ENCODE peak calls at places on chromosomes 16 and 17, in four cellular contexts. N is pancreas; E is activated CD8-positive, alpha-beta memory T cell treated with anti-CD3 and anti-CD28 coated beads for 1 hour; L is RWPE1. G is an unnamed sample.

GRCh38 chr17:12256380-12256995 is 235.8 kb downstream of the MAP2K4 start:
- DNase-seq in N (no peak), E (no peak), L (peak), G (no peak)

GRCh38 chr17:49822829-49823228 is 25.0 kb downstream of the TAC4 start:
- DNase-seq in E (no peak), N (no peak), L (no peak), G (peak)

GRCh38 chr17:29143894-29144293 is 36.3 kb downstream of the MYO18A start:
- DNase-seq in E (no peak), N (no peak), L (no peak), G (no peak)

GRCh38 chr17:31830971-31831755 is 27.9 kb downstream of the COPRS start:
- DNase-seq in E (no peak), L (no peak), N (no peak), G (no peak)

GRCh38 chr17:65593092-65593869 is 31.8 kb upstream of the AXIN2 start:
- DNase-seq in L (no peak), N (no peak), E (no peak), G (no peak)

GRCh38 chr17:7704601-7705268 is at the start of gene EFNB3:
- DNase-seq in L (no peak), N (no peak), E (no peak), G (no peak)

GRCh38 chr17:11986939-11987329 is 10.3 kb downstream of the ZNF18 start:
- DNase-seq in L (peak), N (no peak), E (no peak), G (no peak)

GRCh38 chr17:19553036-19553435 is 19.4 kb downstream of the SLC47A1 start:
- DNase-seq in N (no peak), E (no peak), L (no peak), G (no peak)

GRCh38 chr17:16935241-16935663 is 36.7 kb downstream of the TNFRSF13B start:
- DNase-seq in N (no peak), E (no peak), L (peak), G (no peak)

GRCh38 chr17:74015316-74015715 is 188.2 kb upstream of the RPL38 start:
- DNase-seq in L (no peak), N (no peak), E (no peak), G (no peak)

GRCh38 chr16:27792486-27793275 is 242.7 kb downstream of the KATNIP start:
- DNase-seq in E (no peak), L (no peak), N (no peak), G (no peak)

GRCh38 chr16:86222541-86222940 is 287.8 kb upstream of the FOXF1 start:
- DNase-seq in L (no peak), N (no peak), E (no peak), G (no peak)